ENCODE peak calls at places on chromosomes 6 and 20, in eight cellular contexts. G, M, U, F, L, N, B and S are unnamed samples.

GRCh38 chr6:19477563-19477962 is 359.6 kb upstream of the ID4 start:
- DNase-seq in U (no peak), N (no peak), L (no peak), B (no peak), F (no peak), M (no peak), G (no peak), S (no peak)

GRCh38 chr6:69868252-69868804 is 2.0 kb downstream of the COL19A1 start:
- DNase-seq in U (no peak), B (no peak), M (no peak), L (no peak), N (no peak), F (no peak), G (no peak), S (no peak)

GRCh38 chr6:154991207-154991606 is 3.9 kb upstream of the TIAM2 start:
- DNase-seq in G (no peak), L (no peak), U (peak), B (no peak), N (no peak), F (no peak), M (no peak), S (no peak)

GRCh38 chr6:65997539-65997938 is 290.5 kb upstream of the EYS start:
- DNase-seq in L (no peak), B (no peak), U (no peak), F (no peak), N (no peak), M (no peak), G (no peak), S (no peak)

GRCh38 chr20:22770240-22770800 is 185.9 kb upstream of the FOXA2 start:
- DNase-seq in U (no peak), G (no peak), N (no peak), L (no peak), M (no peak), F (no peak), B (no peak), S (no peak)

GRCh38 chr20:58596244-58597010 is 54.7 kb upstream of the STX16 start:
- DNase-seq in F (no peak), M (no peak), L (no peak), B (peak), G (no peak), N (no peak), U (no peak), S (no peak)

GRCh38 chr6:166019214-166019613 is 148.4 kb downstream of the TBXT start:
- DNase-seq in L (no peak), N (no peak), M (no peak), F (no peak), G (no peak), U (no peak), B (no peak), S (no peak)

GRCh38 chr20:9103955-9104354 is 35.1 kb downstream of the PLCB4 start:
- DNase-seq in F (peak), U (no peak), M (no peak), N (no peak), G (no peak), B (no peak), L (no peak), S (no peak)

GRCh38 chr20:31543966-31544598 is 29.8 kb downstream of the HM13 start:
- DNase-seq in N (no peak), U (no peak), G (peak), B (no peak), F (peak), M (no peak), L (peak), S (no peak)

GRCh38 chr6:133432021-133432989 is 191.1 kb downstream of the EYA4 start:
- DNase-seq in U (no peak), L (no peak), M (no peak), B (no peak), G (no peak), N (no peak), F (peak), S (no peak)

GRCh38 chr6:72560721-72561593 is 60.9 kb upstream of the KCNQ5 start:
- DNase-seq in N (no peak), M (no peak), B (no peak), U (no peak), F (no peak), G (no peak), L (no peak), S (no peak)

GRCh38 chr20:47785321-47785899 is at the start of gene SULF2:
- DNase-seq in L (no peak), N (no peak), U (no peak), F (peak), G (peak), B (no peak), M (peak), S (no peak)

DNA sequence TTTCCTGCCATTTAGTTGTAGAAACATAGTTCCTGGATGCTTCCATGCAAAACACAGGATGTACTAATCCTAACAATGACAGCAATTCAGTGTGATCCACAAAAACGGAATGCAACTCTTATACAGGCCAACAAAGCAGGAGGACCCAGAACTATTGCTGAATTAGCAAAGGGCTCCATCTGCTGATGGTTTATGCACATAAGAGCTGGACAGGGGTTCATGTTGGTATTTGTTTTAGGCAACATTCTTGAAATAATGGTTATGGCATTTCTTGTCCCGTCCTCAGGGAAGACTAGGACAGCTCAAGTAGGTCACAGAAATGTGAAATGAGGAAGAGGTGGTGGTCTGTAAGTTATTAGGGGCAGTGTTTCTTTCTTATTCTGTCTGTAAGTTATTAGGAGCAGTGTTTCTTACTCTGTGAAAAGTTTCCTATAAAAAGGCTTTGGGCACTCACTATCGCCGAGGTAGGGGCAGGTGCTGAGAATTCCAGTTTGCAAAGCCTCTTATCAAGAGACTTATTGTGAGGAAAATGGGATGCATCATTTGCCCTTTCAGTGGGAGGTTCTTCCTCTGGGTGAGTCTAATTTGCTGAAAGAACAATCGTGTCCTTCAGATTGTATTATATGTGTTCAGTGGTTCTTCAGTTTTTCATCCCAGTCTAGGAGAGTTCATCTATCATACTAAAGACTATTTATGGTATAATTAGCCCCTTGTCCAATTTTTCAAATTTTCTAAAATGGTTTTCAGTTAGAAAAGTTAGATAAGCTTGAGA is 171.1 kb downstream of the MCHR2 start:
- DNase-seq in N (no peak), F (peak), M (peak), L (peak), B (no peak), G (peak), U (no peak), S (no peak)
- TF ChIP-seq CTCF in N (peak), F (peak), M (no peak), L (no peak), B (no peak), G (peak), U (peak), S (no peak)

GRCh38 chr6:26031151-26031594 is 56.1 kb upstream of the HFE start:
- DNase-seq in B (no peak), G (no peak), L (no peak), F (peak), M (no peak), U (no peak), N (no peak), S (no peak)

GRCh38 chr6:26030716-26031115 is 56.5 kb upstream of the HFE start:
- DNase-seq in U (no peak), M (no peak), F (no peak), L (no peak), N (no peak), G (no peak), B (no peak), S (no peak)

GRCh38 chr6:26033132-26033941 is 53.9 kb upstream of the HFE start:
- DNase-seq in M (peak), N (no peak), U (peak), G (peak), L (peak), F (peak), B (peak), S (no peak)

GRCh38 chr6:26032387-26033131 is 54.7 kb upstream of the HFE start:
- DNase-seq in B (no peak), G (peak), U (no peak), M (no peak), F (peak), L (peak), N (no peak), S (no peak)

DNA sequence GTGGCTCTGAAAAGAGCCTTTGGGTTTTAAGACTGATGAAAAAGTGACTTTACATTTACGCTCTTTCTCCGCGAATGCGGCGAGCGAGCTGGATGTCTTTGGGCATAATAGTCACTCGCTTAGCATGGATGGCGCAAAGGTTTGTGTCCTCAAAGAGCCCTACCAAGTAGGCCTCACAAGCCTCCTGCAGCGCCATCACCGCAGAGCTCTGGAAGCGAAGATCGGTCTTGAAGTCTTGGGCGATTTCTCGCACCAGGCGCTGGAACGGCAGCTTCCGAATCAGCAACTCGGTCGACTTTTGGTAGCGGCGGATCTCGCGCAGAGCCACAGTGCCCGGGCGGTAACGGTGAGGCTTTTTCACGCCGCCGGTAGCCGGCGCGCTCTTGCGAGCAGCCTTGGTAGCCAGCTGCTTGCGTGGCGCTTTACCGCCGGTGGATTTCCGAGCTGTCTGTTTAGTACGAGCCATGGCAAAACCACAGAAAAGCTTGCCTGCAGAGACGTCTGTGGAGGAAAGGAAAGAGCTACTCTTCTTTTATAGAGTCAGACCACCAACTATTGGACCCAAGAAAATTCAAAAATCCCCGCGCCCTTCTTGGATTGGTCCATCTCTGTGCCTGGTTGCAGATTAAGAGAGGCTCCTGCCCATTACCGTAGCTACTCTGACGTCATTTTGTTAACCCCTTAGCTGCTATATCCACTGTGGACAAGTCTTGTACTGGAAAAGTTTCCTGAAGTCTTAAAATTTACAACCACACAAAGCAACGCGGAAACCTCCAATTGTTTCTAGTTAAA is 55.4 kb upstream of the HFE start:
- DNase-seq in M (peak), F (peak), N (peak), U (peak), L (peak), B (peak), G (peak), S (peak)
- TF ChIP-seq CTCF in M (no peak), F (peak), N (no peak), U (peak), L (no peak), B (no peak), G (peak), S (no peak)

DNA sequence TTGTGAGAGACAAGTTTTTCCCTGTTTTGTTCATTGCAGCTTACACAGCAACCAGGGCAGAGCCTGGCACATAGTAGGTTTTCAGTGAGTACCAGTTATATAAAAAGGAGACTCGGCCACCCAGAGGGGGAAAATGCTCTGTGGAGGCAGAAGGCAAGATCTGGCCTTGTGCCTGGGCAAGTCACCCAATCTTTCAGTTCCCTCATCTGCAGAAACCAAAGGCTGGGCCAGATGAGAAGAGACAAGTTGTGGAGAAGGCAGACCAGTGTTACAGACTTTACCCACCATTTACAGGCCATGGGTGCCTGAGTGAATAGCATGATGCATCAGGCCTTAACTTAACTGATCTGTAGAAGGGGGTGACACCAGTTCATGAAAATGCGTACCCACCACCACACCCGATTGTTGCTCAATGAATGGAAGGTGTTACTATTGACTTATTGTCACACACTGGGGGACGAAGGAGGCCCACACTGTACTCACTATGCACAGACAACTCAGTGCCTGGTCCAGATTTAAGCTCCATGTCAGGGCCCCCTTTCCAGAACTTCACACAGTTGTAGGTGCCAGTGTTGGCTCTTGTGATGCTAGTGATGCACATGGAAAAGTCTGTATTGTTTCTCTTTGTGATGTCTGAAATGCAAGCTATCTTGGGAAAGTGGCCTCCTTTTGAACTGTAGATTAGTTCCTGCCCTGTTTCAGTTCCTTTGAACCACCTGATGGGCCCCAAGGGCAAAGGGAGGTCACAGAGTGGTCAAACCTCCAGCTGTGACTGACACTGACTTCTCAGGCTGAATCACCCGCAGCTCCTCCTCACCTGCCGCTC is 64.3 kb upstream of the SIRPG start:
- DNase-seq in G (no peak), L (no peak), F (no peak), N (no peak), U (no peak), B (no peak), M (no peak), S (no peak)
- TF ChIP-seq CTCF in G (no peak), L (no peak), F (no peak), N (no peak), U (no peak), B (no peak), M (no peak), S (no peak)

GRCh38 chr6:116099036-116099435 is 1.6 kb upstream of the NT5DC1 start:
- DNase-seq in B (no peak), U (no peak), M (no peak), N (no peak), G (no peak), L (no peak), F (no peak), S (no peak)

GRCh38 chr6:116102856-116103255 is 2.2 kb downstream of the NT5DC1 start:
- DNase-seq in M (no peak), G (no peak), B (no peak), F (no peak), N (no peak), L (no peak), U (no peak), S (no peak)

GRCh38 chr6:116101298-116101718 is 655 bp downstream of the NT5DC1 start:
- DNase-seq in G (no peak), N (no peak), B (no peak), L (no peak), F (no peak), U (no peak), M (no peak), S (peak)

GRCh38 chr6:116101790-116102189 is 1.1 kb downstream of the NT5DC1 start:
- DNase-seq in L (no peak), U (no peak), F (no peak), G (no peak), M (no peak), N (no peak), B (no peak), S (no peak)

GRCh38 chr6:116100419-116101297 is at the start of gene NT5DC1:
- DNase-seq in N (peak), F (peak), L (peak), G (peak), M (peak), U (peak), B (peak), S (peak)
- TF ChIP-seq CTCF in N (peak), F (peak), L (no peak), G (peak), M (no peak), U (peak), B (peak), S (no peak)

DNA sequence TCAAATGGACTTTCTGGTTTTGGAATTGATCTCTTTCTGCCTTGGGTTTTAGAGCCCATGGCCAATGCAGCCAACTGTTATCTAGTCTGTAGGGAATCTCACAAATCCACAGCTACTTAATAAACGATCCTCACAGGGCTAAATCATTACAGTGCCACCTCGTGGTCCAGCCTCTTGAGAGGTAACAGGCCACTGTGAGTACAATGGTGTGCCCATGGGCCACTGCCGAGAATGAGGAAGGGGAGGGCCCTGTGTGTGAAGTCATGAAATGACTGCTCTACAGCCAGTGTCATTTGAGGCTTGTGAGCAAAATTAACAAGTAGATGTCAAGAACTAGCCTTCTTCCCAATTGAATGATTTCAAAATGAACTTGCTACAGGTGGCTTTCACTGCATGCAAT is 54.3 kb upstream of the GMPR start:
- DNase-seq in M (no peak), B (no peak), U (no peak), F (peak), N (no peak), L (no peak), G (peak), S (no peak)
- TF ChIP-seq CTCF in M (no peak), B (peak), U (peak), F (peak), N (no peak), L (no peak), G (peak), S (no peak)

DNA sequence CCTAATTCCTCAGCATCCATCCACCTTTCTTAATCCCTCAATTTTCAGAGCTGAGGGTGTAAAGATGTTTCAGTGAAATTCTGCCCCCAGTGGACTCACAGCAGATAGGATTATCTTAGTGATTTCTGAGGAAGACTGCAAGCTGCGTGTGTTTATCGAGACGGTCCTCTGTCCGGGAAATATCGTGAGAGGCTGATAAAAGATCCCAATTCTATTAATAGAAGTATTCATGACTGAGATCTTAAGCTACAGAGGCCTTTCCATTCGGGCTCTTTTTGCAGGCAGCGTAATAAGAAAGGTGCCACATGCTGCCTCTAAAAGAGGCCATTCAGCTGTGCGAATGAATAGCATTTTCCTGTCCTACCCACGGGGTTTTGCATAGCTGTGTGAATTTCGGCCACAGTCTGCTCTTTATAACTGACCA is 209.0 kb downstream of the ARHGAP18 start:
- DNase-seq in L (peak), B (no peak), U (no peak), F (peak), G (peak), N (no peak), M (no peak), S (no peak)
- TF ChIP-seq CTCF in L (peak), B (no peak), U (peak), F (peak), G (peak), N (peak), M (peak), S (no peak)

DNA sequence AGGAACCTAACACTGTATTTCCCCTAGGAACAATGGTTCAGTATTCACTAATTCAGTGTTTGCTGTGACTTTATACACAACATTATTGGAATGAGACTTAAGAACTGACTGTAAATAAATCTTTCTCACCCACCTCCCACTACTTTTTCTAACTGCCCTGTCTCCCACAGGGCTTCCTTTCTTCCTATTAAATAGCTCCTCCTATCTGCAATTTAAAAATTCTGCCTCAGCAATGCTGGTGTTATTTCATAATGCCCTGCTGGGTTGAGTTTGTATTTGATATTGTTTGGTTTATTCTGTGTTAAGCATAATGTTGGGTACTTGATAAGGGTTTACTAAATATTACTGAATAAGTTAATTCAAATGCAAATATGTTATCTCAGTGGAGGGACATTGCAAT is 573.1 kb upstream of the RNF217 start:
- DNase-seq in U (no peak), M (no peak), B (no peak), F (peak), G (no peak), N (no peak), L (no peak), S (no peak)
- TF ChIP-seq CTCF in U (no peak), M (no peak), B (no peak), F (peak), G (no peak), N (no peak), L (no peak), S (no peak)

GRCh38 chr6:90477366-90477765 is 109.5 kb downstream of the MAP3K7 start:
- DNase-seq in G (peak), F (no peak), M (no peak), U (peak), L (no peak), B (no peak), N (no peak), S (no peak)

GRCh38 chr6:90479603-90479926 is 107.3 kb downstream of the MAP3K7 start:
- DNase-seq in U (no peak), L (no peak), B (no peak), G (no peak), F (no peak), N (no peak), M (no peak), S (no peak)

GRCh38 chr6:90478789-90479602 is 107.9 kb downstream of the MAP3K7 start:
- DNase-seq in G (peak), F (peak), B (peak), N (peak), L (peak), M (peak), U (peak), S (peak)

GRCh38 chr6:90483116-90483839 is 103.6 kb downstream of the MAP3K7 start:
- DNase-seq in N (peak), L (no peak), U (no peak), M (no peak), F (no peak), G (no peak), B (no peak), S (no peak)

DNA sequence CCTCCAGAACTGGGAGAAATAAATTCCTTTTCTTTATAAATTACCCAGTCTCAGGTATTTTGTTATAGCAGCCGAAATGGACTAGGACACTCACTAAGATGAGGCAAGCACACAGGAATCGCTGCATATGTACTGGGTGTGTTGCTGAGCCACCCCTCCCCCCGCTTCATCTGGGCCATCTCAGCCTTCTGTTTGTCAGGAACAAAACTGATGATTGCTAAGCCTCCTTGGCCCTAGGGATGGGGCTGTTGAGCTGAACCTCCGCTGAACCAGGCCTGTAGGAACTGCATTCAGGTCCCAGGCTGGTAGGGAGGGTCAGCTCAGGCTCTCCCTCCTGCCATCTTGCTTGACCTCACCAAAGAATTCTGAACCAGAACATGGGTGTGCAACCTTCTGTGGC is 108.6 kb downstream of the MAP3K7 start:
- DNase-seq in U (no peak), G (no peak), M (peak), L (no peak), F (no peak), N (no peak), B (no peak), S (no peak)
- TF ChIP-seq CTCF in U (no peak), G (no peak), M (no peak), L (no peak), F (no peak), N (no peak), B (no peak), S (no peak)